ENCODE peak calls at places on chromosomes 5 and 9, in ten cellular contexts. I is HCT116, X is adrenal gland, M is stomach, J is GM12891, Z is sigmoid colon, V is right lobe of liver, P is transverse colon, F is uterus, N is ovary. E is an unnamed sample.

GRCh38 chr9:32399110-32399815 is 14.8 kb downstream of the ACO1 start:
- DNase-seq in P (no peak), I (no peak), V (no peak), J (no peak), M (no peak), N (no peak), X (no peak), Z (no peak), F (no peak), E (no peak)

GRCh38 chr9:91825422-91825821 is 124.6 kb downstream of the ROR2 start:
- DNase-seq in V (no peak), J (no peak), N (peak), I (no peak), P (no peak), Z (peak), F (peak), X (no peak), M (no peak), E (no peak)

GRCh38 chr5:66989286-66989685 is 207.3 kb downstream of the CD180 start:
- DNase-seq in N (no peak), V (no peak), I (no peak), X (no peak), Z (no peak), F (no peak), J (no peak), P (no peak), M (no peak), E (no peak)

GRCh38 chr5:163821142-163821541 is 315.7 kb downstream of the MAT2B start:
- DNase-seq in J (no peak), Z (no peak), V (no peak), I (no peak), P (no peak), X (no peak), N (no peak), M (no peak), F (no peak), E (no peak)

GRCh38 chr9:74573792-74574191 is 76.7 kb downstream of the RORB start:
- DNase-seq in X (no peak), I (no peak), P (no peak), Z (no peak), M (no peak), V (no peak), N (no peak), J (no peak), F (no peak), E (no peak)

GRCh38 chr9:126057461-126057860 is 269.2 kb upstream of the MVB12B start:
- DNase-seq in Z (peak), N (no peak), J (no peak), P (no peak), F (no peak), I (no peak), V (no peak), M (no peak), X (no peak), E (no peak)

GRCh38 chr5:169415948-169416347 is 115.0 kb upstream of the SLIT3 start:
- DNase-seq in V (no peak), F (no peak), X (no peak), J (no peak), M (peak), Z (no peak), I (no peak), P (no peak), N (no peak), E (no peak)

GRCh38 chr9:18017136-18017535 is 438.3 kb downstream of the SH3GL2 start:
- DNase-seq in J (no peak), I (no peak), X (no peak), N (no peak), V (no peak), M (no peak), P (no peak), F (no peak), Z (no peak), E (no peak)

GRCh38 chr9:136975624-136976023 is 1.7 kb upstream of the PTGDS start:
- DNase-seq in I (no peak), N (no peak), V (no peak), M (no peak), F (no peak), P (no peak), Z (no peak), J (no peak), X (no peak), E (peak)

GRCh38 chr5:82720764-82721163 is 356.4 kb downstream of the TMEM167A start:
- DNase-seq in J (no peak), Z (no peak), M (no peak), F (no peak), I (no peak), P (no peak), N (no peak), V (no peak), X (no peak), E (no peak)

GRCh38 chr5:151483647-151484046 is 36.2 kb downstream of the SLC36A1 start:
- DNase-seq in P (no peak), Z (no peak), V (no peak), F (no peak), X (no peak), J (no peak), I (no peak), M (no peak), N (no peak), E (no peak)

GRCh38 chr9:20477940-20478620 is 144.2 kb downstream of the MLLT3 start:
- DNase-seq in P (no peak), M (no peak), V (no peak), F (no peak), N (no peak), J (no peak), Z (no peak), I (no peak), X (no peak), E (no peak)

GRCh38 chr9:128552153-128552743 is at the start of gene SPTAN1:
- DNase-seq in X (peak), M (peak), I (peak), P (peak), N (peak), J (peak), F (peak), Z (peak), V (peak), E (peak)

GRCh38 chr9:18910435-18910834 is 122.6 kb downstream of the SAXO1 start:
- DNase-seq in V (no peak), F (no peak), I (no peak), X (no peak), Z (no peak), N (no peak), J (no peak), P (no peak), M (no peak), E (no peak)

GRCh38 chr5:119417891-119418781 is 34.2 kb upstream of the HSD17B4 start:
- DNase-seq in X (no peak), M (no peak), P (no peak), I (no peak), N (no peak), Z (no peak), V (no peak), J (no peak), F (no peak), E (peak)

GRCh38 chr9:78778843-78779486 is 482.0 kb downstream of the PSAT1 start:
- DNase-seq in F (no peak), I (no peak), X (no peak), Z (no peak), M (no peak), J (no peak), N (no peak), P (no peak), V (no peak), E (no peak)

GRCh38 chr9:878239-878638 is 36.7 kb downstream of the DMRT1 start:
- DNase-seq in Z (no peak), V (no peak), M (no peak), J (no peak), F (no peak), P (peak), I (no peak), N (no peak), X (no peak), E (no peak)

GRCh38 chr9:117019242-117019641 is 332.1 kb downstream of the TRIM32 start:
- DNase-seq in X (peak), F (no peak), P (no peak), I (no peak), Z (no peak), J (no peak), N (no peak), V (no peak), M (no peak), E (no peak)

GRCh38 chr5:128775537-128775936 is 189.8 kb upstream of the SLC27A6 start:
- DNase-seq in Z (no peak), M (no peak), F (no peak), V (no peak), P (no peak), I (no peak), J (no peak), N (no peak), X (no peak), E (no peak)

GRCh38 chr5:86909461-86909881 is 291.7 kb downstream of the COX7C start:
- DNase-seq in N (no peak), F (no peak), J (no peak), M (no peak), Z (no peak), V (no peak), I (no peak), P (no peak), X (no peak), E (no peak)

GRCh38 chr5:151038801-151039238 is 18.4 kb downstream of the GPX3 start:
- DNase-seq in X (no peak), V (no peak), M (no peak), F (no peak), J (no peak), Z (no peak), I (no peak), P (no peak), N (no peak), E (no peak)

GRCh38 chr9:85178486-85178885 is 509.0 kb downstream of the NTRK2 start:
- DNase-seq in F (no peak), V (no peak), Z (no peak), X (no peak), J (no peak), P (no peak), N (no peak), M (no peak), I (no peak), E (no peak)

GRCh38 chr9:15357050-15357653 is 50.1 kb upstream of the TTC39B start:
- DNase-seq in I (no peak), F (no peak), Z (no peak), M (peak), V (no peak), X (no peak), P (peak), J (no peak), N (no peak), E (peak)

GRCh38 chr5:76175821-76176403 is 92.7 kb downstream of the SV2C start:
- DNase-seq in N (no peak), M (no peak), V (no peak), Z (no peak), J (peak), F (no peak), X (no peak), P (no peak), I (no peak), E (peak)

GRCh38 chr5:137641148-137641547 is 94.7 kb downstream of the KLHL3 start:
- DNase-seq in X (no peak), I (no peak), M (no peak), J (no peak), N (no peak), F (no peak), Z (no peak), V (no peak), P (no peak), E (no peak)

GRCh38 chr9:86406366-86406765 is 52.2 kb upstream of the TUT7 start:
- DNase-seq in P (no peak), N (no peak), X (peak), I (no peak), V (peak), M (no peak), F (peak), Z (no peak), J (no peak), E (no peak)

DNA sequence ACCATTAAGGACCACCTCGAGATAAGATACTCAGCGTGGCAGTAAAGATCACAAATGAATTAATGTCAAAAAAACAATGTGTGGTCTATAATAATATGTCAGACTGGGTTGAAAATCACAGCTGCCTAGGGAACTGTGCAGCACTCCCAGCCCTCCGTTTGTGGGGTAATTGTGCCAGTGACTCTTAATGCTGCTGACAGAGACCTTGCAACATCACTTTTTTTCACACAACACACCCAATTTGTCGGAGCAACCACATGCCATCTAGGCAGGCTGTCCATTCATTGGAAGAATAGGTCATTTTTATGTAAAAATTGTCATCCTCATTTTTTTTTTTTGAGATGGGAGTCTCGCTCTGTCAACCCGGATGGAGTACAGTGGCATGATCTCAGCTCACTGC is 450.7 kb upstream of the WWC1 start:
- DNase-seq in J (no peak), V (no peak), X (no peak), I (no peak), P (no peak), Z (no peak), M (no peak), F (no peak), N (no peak), E (no peak)
- TF ChIP-seq POLR2A in J (no peak), V (no peak), X (no peak), I (no peak), P (no peak), Z (no peak), M (no peak), F (no peak), N (no peak), E (no peak)

DNA sequence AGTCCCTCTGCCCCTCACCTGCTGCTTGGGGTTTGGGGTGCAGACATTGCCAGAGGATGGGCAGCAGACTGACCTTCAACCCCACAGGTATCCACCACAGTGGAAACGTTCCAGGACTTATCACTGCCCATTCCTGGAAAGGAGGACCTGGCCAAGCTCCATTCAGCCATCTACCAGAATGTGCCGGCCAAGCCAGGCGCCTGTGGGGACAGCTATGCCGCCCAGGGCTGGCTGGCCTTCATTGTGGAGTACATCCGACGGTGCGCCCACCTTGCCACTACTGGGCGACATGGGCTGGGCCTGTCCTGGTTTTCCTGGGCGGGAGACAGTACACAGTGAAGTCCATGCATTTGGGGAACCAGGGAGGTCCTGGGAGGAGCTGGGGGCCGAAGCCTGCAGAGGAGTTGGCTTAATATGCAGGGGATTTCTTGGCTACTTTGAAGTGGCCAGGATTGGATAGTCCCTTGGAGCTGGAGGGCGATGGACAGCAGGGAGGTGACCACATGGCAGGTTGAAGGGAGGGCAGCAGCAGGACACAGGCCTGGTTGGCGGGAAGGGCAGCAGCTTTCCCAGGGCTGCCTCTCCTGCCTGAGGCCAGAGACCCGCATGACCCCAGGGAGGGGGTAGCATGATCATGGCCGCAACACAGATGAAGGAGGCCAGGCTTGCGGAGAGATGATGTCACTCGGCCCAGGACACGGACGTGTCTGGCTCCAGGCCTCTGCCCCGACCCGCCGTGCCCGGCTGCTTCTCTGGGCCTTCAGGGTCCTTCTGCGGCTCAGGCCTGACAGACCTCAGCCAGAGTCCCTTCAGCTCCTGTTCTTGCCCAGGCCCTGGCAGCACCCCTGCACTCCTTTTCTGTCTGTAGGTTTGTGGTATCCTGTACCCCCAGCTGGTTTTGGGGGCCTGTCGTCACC is 34.6 kb downstream of the USP20 start:
- DNase-seq in P (no peak), V (peak), M (no peak), J (no peak), X (no peak), F (no peak), Z (no peak), I (no peak), N (no peak), E (no peak)
- TF ChIP-seq POLR2A in P (no peak), V (no peak), M (no peak), J (no peak), X (no peak), F (no peak), Z (no peak), I (no peak), N (no peak), E (no peak)

GRCh38 chr5:181207960-181208253 is 2.9 kb upstream of the TRIM7 start:
- DNase-seq in Z (no peak), J (no peak), N (no peak), X (no peak), M (no peak), F (no peak), V (no peak), I (no peak), P (no peak), E (no peak)

GRCh38 chr5:181205402-181205734 is 372 bp upstream of the TRIM7 start:
- DNase-seq in V (no peak), M (no peak), J (no peak), X (no peak), P (no peak), I (no peak), F (no peak), N (no peak), Z (peak), E (no peak)

GRCh38 chr5:181205735-181206401 is 872 bp upstream of the TRIM7 start:
- DNase-seq in Z (peak), X (no peak), F (no peak), V (no peak), I (no peak), N (peak), P (no peak), J (no peak), M (no peak), E (no peak)

GRCh38 chr5:181204561-181205401 is at the start of gene TRIM7:
- DNase-seq in X (no peak), J (no peak), Z (peak), F (no peak), M (peak), V (no peak), I (no peak), P (peak), N (peak), E (no peak)

GRCh38 chr5:181207214-181207959 is 2.4 kb upstream of the TRIM7 start:
- DNase-seq in Z (peak), P (peak), X (peak), F (peak), M (peak), V (peak), J (no peak), N (peak), I (peak), E (no peak)
- TF ChIP-seq POLR2A in Z (no peak), P (no peak), X (no peak), F (no peak), M (no peak), V (no peak), J (no peak), N (no peak), I (no peak), E (no peak)

GRCh38 chr9:107488400-107489143 is 997 bp downstream of the KLF4 start:
- DNase-seq in V (peak), X (peak), J (no peak), F (peak), M (peak), Z (peak), I (no peak), N (peak), P (peak), E (peak)
- TF ChIP-seq POLR2A in V (peak), X (peak), J (no peak), F (peak), M (no peak), Z (peak), I (no peak), N (peak), P (peak), E (no peak)

GRCh38 chr9:26892251-26893029 is at the start of gene CAAP1:
- DNase-seq in M (peak), F (peak), P (peak), N (peak), J (peak), I (peak), X (peak), V (peak), Z (peak), E (peak)
- TF ChIP-seq POLR2A in M (peak), F (peak), P (peak), N (peak), J (peak), I (peak), X (peak), V (peak), Z (peak), E (peak)

GRCh38 chr9:113409481-113409880 is 994 bp downstream of the POLE3 start:
- DNase-seq in I (no peak), V (no peak), Z (no peak), X (no peak), P (no peak), M (no peak), F (no peak), J (no peak), N (no peak), E (peak)

GRCh38 chr9:113409883-113410206 is 630 bp downstream of the POLE3 start:
- DNase-seq in N (no peak), X (no peak), J (no peak), V (no peak), I (no peak), Z (no peak), M (peak), P (no peak), F (no peak), E (no peak)

GRCh38 chr9:113416149-113416726 is 5.7 kb downstream of the C9orf43 start:
- DNase-seq in N (no peak), P (no peak), F (no peak), J (peak), X (no peak), M (no peak), I (no peak), Z (no peak), V (no peak), E (no peak)

GRCh38 chr9:113410207-113411158 is at the start of the genes C9orf43 and POLE3:
- DNase-seq in V (peak), N (peak), P (peak), X (peak), M (peak), F (peak), J (peak), I (peak), Z (peak), E (peak)
- TF ChIP-seq POLR2A in V (peak), N (peak), P (peak), X (peak), M (no peak), F (peak), J (peak), I (peak), Z (peak), E (peak)

DNA sequence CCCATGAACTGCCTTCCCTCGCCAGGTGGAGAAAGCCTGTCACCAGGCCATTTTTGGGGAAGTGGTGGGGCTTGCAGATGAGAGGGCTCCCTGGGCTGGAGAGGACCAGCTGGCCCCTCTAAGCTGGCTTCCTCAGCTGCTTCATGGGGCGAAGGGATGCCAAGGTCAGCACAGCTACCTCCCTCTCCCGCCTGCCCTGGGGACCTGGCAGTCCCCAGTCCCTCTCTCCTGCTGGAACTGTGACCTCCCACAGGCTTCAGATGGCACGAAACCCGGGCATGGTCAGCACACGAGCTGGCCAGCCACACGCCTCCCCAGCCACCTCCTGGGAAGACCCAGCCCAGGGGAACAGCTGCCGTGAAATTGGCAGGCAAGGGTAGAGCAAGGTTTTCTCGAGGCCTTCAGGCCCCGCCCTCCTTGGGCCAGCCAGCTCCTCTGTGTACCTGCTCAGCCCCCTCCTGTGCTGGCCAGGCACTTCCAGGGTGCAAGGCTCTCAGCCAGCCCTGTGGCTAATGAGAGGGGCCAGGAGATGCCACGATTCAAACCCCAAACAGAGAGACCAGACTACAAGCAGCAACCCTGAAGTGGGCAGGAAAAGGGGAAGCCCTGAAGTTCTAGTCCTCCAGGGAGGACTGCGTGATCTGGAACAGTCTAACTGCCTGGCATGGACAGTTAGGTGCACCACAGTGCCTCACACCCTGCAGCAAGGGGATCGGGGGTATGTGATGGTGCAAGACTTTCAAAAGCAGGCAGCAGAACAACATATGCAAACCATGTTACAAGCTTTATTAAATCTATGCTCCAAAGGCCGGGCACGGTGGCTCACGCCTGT is 12.9 kb downstream of the PLPP7 start:
- DNase-seq in Z (no peak), F (no peak), N (no peak), J (no peak), M (no peak), P (no peak), V (no peak), X (no peak), I (no peak), E (no peak)
- TF ChIP-seq POLR2A in Z (no peak), F (no peak), N (no peak), J (no peak), M (no peak), P (no peak), V (no peak), X (no peak), I (no peak), E (no peak)